ENCODE peak calls at places on chromosome 17, in four cellular contexts. One of them, this sample, is unnamed.

GRCh38 chr17:73234746-73235145 is 26.9 kb downstream of the CPSF4L start:
- DNase-seq in keratinocyte: no peak
- DNase-seq in neural progenitor cell: no peak
- DNase-seq in GM10248: no peak
- DNase-seq in this sample: no peak

GRCh38 chr17:31739300-31739699 is 119.7 kb downstream of the COPRS start:
- DNase-seq in keratinocyte: no peak
- DNase-seq in neural progenitor cell: no peak
- DNase-seq in GM10248: no peak
- DNase-seq in this sample: no peak

GRCh38 chr17:66570353-66571195 is 264.3 kb upstream of the CACNG5 start:
- DNase-seq in keratinocyte: no peak
- DNase-seq in neural progenitor cell: no peak
- DNase-seq in GM10248: no peak
- DNase-seq in this sample: no peak

GRCh38 chr17:41870627-41871026 is 5.4 kb upstream of the KLHL11 start:
- DNase-seq in keratinocyte: no peak
- DNase-seq in neural progenitor cell: no peak
- DNase-seq in GM10248: no peak
- DNase-seq in this sample: no peak

GRCh38 chr17:29169806-29170591 is 10.2 kb downstream of the MYO18A start:
- DNase-seq in keratinocyte: no peak
- DNase-seq in neural progenitor cell: no peak
- DNase-seq in GM10248: no peak
- DNase-seq in this sample: no peak

GRCh38 chr17:39631403-39631802 is 4.7 kb downstream of the PPP1R1B start:
- DNase-seq in keratinocyte: no peak
- DNase-seq in neural progenitor cell: no peak
- DNase-seq in GM10248: no peak
- DNase-seq in this sample: no peak

GRCh38 chr17:72618018-72618509 is 474.4 kb downstream of the SLC39A11 start:
- DNase-seq in keratinocyte: no peak
- DNase-seq in neural progenitor cell: peak; percentile 16
- DNase-seq in GM10248: no peak
- DNase-seq in this sample: peak; percentile 30

GRCh38 chr17:42054101-42054500 is 3.7 kb upstream of the C17orf113 start:
- DNase-seq in keratinocyte: no peak
- DNase-seq in neural progenitor cell: no peak
- DNase-seq in GM10248: no peak
- DNase-seq in this sample: no peak

GRCh38 chr17:19016881-19017280 is 12.3 kb upstream of the FAM83G start:
- DNase-seq in keratinocyte: no peak
- DNase-seq in neural progenitor cell: no peak
- DNase-seq in GM10248: no peak
- DNase-seq in this sample: no peak

GRCh38 chr17:75238684-75239191 is 22.7 kb downstream of the GGA3 start:
- DNase-seq in keratinocyte: peak; percentile 15
- DNase-seq in neural progenitor cell: peak; percentile 80
- DNase-seq in GM10248: peak; percentile 82
- DNase-seq in this sample: peak; percentile 86

GRCh38 chr17:45950888-45951287 is 48.2 kb upstream of the STH start:
- DNase-seq in keratinocyte: no peak
- DNase-seq in neural progenitor cell: no peak
- DNase-seq in GM10248: no peak
- DNase-seq in this sample: no peak

GRCh38 chr17:63345598-63345997 is 100.5 kb downstream of the CYB561 start:
- DNase-seq in keratinocyte: no peak
- DNase-seq in neural progenitor cell: no peak
- DNase-seq in GM10248: no peak
- DNase-seq in this sample: no peak

GRCh38 chr17:2909853-2910234 is 113.6 kb downstream of the RAP1GAP2 start:
- DNase-seq in keratinocyte: no peak
- DNase-seq in neural progenitor cell: no peak
- DNase-seq in GM10248: no peak
- DNase-seq in this sample: no peak

GRCh38 chr17:56807723-56808122 is 26.0 kb downstream of the C17orf67 start:
- DNase-seq in keratinocyte: no peak
- DNase-seq in neural progenitor cell: no peak
- DNase-seq in GM10248: no peak
- DNase-seq in this sample: no peak

GRCh38 chr17:38852771-38853291 is 690 bp downstream of the RPL23 start:
- DNase-seq in keratinocyte: no peak
- DNase-seq in neural progenitor cell: no peak
- DNase-seq in GM10248: no peak
- DNase-seq in this sample: no peak

GRCh38 chr17:34443832-34444469 is 80.9 kb upstream of the CCL1 start:
- DNase-seq in keratinocyte: no peak
- DNase-seq in neural progenitor cell: peak; percentile 73
- DNase-seq in GM10248: no peak
- DNase-seq in this sample: peak; percentile 36

GRCh38 chr17:28689011-28689410 is 22.7 kb downstream of the PROCA1 start:
- DNase-seq in keratinocyte: no peak
- DNase-seq in neural progenitor cell: no peak
- DNase-seq in GM10248: no peak
- DNase-seq in this sample: no peak

GRCh38 chr17:8466873-8467272 is 31.2 kb downstream of the NDEL1 start:
- DNase-seq in keratinocyte: no peak
- DNase-seq in neural progenitor cell: no peak
- DNase-seq in GM10248: no peak
- DNase-seq in this sample: no peak

GRCh38 chr17:6213859-6214258 is 143.7 kb downstream of the WSCD1 start:
- DNase-seq in keratinocyte: no peak
- DNase-seq in neural progenitor cell: no peak
- DNase-seq in GM10248: no peak
- DNase-seq in this sample: no peak

GRCh38 chr17:65434251-65434650 is 127.2 kb downstream of the AXIN2 start:
- DNase-seq in keratinocyte: no peak
- DNase-seq in neural progenitor cell: no peak
- DNase-seq in GM10248: no peak
- DNase-seq in this sample: no peak

GRCh38 chr17:29151567-29151966 is 28.6 kb downstream of the MYO18A start:
- DNase-seq in keratinocyte: peak; percentile 60
- DNase-seq in neural progenitor cell: peak; percentile 38
- DNase-seq in GM10248: no peak
- DNase-seq in this sample: no peak

GRCh38 chr17:4156750-4157381 is 13.9 kb downstream of the CYB5D2 start:
- DNase-seq in keratinocyte: no peak
- DNase-seq in neural progenitor cell: peak; percentile 29
- DNase-seq in GM10248: no peak
- DNase-seq in this sample: no peak

GRCh38 chr17:36544049-36544319 is 735 bp upstream of the GGNBP2 start:
- DNase-seq in keratinocyte: no peak
- DNase-seq in neural progenitor cell: peak; percentile 50
- DNase-seq in GM10248: peak; percentile 42
- DNase-seq in this sample: peak; percentile 79

GRCh38 chr17:31158741-31159377 is 64.1 kb downstream of the NF1 start:
- DNase-seq in keratinocyte: no peak
- DNase-seq in neural progenitor cell: no peak
- DNase-seq in GM10248: peak; percentile 11
- DNase-seq in this sample: no peak

GRCh38 chr17:28433696-28434095 is 27.7 kb upstream of the SLC46A1 start:
- DNase-seq in keratinocyte: no peak
- DNase-seq in neural progenitor cell: no peak
- DNase-seq in GM10248: no peak
- DNase-seq in this sample: no peak

GRCh38 chr17:3780986-3781385 is 20.0 kb downstream of the ITGAE start:
- DNase-seq in keratinocyte: no peak
- DNase-seq in neural progenitor cell: no peak
- DNase-seq in GM10248: no peak
- DNase-seq in this sample: no peak

GRCh38 chr17:29615492-29616299 is 7.0 kb downstream of the CORO6 start:
- DNase-seq in keratinocyte: no peak
- DNase-seq in neural progenitor cell: peak; percentile 94
- DNase-seq in GM10248: peak; percentile 92
- DNase-seq in this sample: peak; percentile 84

DNA sequence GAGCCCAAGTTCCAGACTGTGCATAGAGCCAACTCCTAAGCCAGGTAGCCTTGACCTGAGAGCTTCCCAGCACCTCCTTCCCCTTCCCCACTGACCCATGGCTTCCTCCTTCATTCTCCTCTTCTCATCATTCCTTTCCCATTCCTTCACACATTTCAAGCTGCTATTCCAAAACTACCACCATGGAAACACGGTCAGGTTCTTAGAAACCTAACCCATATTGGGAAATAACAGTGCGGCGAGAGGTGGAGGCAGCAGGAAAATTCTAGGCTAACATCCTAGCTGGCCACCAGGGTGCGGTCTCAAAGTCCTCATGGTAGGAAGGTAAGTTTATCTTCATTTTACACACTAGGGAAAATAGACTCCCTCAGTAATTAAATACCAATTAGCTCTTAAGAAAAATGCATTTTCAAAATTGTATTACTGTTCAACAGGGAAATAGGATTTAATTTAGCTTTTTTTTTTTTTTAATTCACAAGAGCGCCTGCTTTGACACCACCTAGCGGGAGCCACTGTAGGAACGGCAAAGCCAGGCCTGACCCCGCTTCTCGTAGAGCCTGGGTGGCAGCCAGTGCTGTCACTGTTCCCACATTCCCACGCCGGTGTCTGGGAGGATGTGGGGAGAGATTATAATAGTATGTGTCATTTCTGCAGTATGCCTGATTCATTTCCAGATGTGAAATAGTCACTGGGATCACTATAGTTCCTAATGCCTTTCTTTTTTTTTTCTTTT is 14.0 kb upstream of the SPHK1 start:
- DNase-seq in keratinocyte: peak; percentile 71
- DNase-seq in neural progenitor cell: no peak
- DNase-seq in GM10248: no peak
- DNase-seq in this sample: no peak
- TF ChIP-seq CTCF in keratinocyte: peak; percentile 48
- TF ChIP-seq CTCF in neural progenitor cell: peak; percentile 31
- TF ChIP-seq CTCF in GM10248: no peak
- TF ChIP-seq CTCF in this sample: no peak

GRCh38 chr17:77728871-77729270 is 229.6 kb upstream of the TNRC6C start:
- DNase-seq in keratinocyte: no peak
- DNase-seq in neural progenitor cell: no peak
- DNase-seq in GM10248: no peak
- DNase-seq in this sample: no peak

GRCh38 chr17:77727216-77727615 is 231.3 kb upstream of the TNRC6C start:
- DNase-seq in keratinocyte: no peak
- DNase-seq in neural progenitor cell: no peak
- DNase-seq in GM10248: no peak
- DNase-seq in this sample: no peak

GRCh38 chr17:77729587-77729986 is 228.9 kb upstream of the TNRC6C start:
- DNase-seq in keratinocyte: no peak
- DNase-seq in neural progenitor cell: no peak
- DNase-seq in GM10248: no peak
- DNase-seq in this sample: no peak

GRCh38 chr17:77726549-77726957 is 231.9 kb upstream of the TNRC6C start:
- DNase-seq in keratinocyte: no peak
- DNase-seq in neural progenitor cell: no peak
- DNase-seq in GM10248: no peak
- DNase-seq in this sample: no peak

GRCh38 chr17:77728022-77728671 is 230.4 kb upstream of the TNRC6C start:
- DNase-seq in keratinocyte: no peak
- DNase-seq in neural progenitor cell: no peak
- DNase-seq in GM10248: no peak
- DNase-seq in this sample: peak; percentile 8
- TF ChIP-seq CTCF in keratinocyte: peak; percentile 12
- TF ChIP-seq CTCF in neural progenitor cell: no peak
- TF ChIP-seq CTCF in GM10248: no peak
- TF ChIP-seq CTCF in this sample: no peak

DNA sequence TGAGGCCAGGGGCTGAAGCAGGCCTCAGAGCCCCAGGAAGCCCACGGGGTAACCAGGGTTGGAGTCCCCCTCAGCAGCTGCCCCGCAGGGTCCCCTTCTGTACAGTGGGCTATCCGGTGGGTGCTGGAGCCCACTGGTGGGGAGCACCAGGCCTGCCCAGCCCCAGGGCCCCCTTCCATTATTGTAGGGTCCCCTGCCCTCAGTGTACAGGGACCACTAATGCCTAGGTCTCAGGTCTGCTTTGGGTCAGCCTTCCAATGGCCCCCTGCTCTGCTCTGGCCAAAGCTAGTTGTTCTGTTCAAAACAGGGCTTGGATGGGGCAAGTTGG is 1.1 kb downstream of the ADAM11 start:
- DNase-seq in keratinocyte: no peak
- DNase-seq in neural progenitor cell: no peak
- DNase-seq in GM10248: no peak
- DNase-seq in this sample: no peak
- TF ChIP-seq CTCF in keratinocyte: no peak
- TF ChIP-seq CTCF in neural progenitor cell: no peak
- TF ChIP-seq CTCF in GM10248: no peak
- TF ChIP-seq CTCF in this sample: no peak

DNA sequence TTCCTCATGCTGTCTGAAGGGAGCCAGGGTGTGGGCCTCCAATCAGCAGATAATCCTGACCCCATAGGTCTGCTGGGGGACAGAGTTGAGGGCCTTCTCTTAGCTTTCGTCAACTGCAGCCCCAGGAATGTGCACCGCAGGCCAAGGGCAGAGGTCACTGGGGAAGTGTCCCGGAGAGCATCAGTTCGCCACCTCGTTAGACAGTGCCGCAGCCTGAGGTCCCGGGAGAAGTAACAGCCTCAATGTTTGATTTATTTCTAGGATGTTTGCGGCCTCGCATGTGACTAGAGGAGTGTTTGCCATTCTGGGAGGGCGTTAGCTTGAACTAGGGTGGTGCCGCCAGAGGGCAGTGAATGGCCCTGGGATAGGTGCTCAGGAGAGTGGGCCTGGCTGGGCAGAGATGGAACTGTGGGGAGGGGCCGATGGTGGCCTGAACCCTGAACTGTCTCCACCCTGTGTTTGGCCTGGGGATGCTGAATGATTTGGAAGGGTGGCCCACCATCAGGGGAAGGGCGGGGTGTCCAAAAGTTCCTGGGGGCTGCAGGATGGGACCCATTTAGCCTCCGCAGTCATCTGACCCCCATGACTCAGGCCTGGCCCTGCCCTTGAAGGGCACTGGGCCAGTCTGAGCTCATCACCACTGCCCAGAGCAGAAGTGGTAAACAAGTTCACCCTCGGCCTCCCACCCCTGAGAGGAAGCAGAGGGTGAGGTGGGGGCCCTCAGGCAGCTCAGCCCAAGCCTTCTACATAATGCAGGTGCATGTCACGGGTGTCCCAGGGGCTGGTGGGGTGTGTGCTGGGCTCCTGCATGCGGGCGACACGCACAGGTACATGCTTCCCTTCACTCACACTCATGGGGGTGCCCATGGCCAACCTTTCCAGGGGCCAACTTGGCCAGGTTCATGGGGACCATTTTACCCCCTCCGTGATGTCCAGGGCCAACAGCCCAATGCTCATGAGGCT is 12.4 kb upstream of the TAC4 start:
- DNase-seq in keratinocyte: no peak
- DNase-seq in neural progenitor cell: peak; percentile 38
- DNase-seq in GM10248: no peak
- DNase-seq in this sample: no peak
- TF ChIP-seq CTCF in keratinocyte: no peak
- TF ChIP-seq CTCF in neural progenitor cell: peak; percentile 25
- TF ChIP-seq CTCF in GM10248: no peak
- TF ChIP-seq CTCF in this sample: no peak